ENCODE peak calls at places on chromosomes 12 and 14, in five cellular contexts. One of them, this sample, is unnamed.
A peak's percentile ranks its signal among the peaks of the same experiment; 100 is the strongest.

GRCh38 chr12:122730215-122731014 is at the start of gene HCAR1:
- DNase-seq in fibroblast of pulmonary artery: peak; percentile 25
- DNase-seq in neural progenitor cell: peak; percentile 10
- DNase-seq in HepG2: peak; percentile 40
- DNase-seq in MM.1S: no peak
- DNase-seq in this sample: peak; percentile 32

GRCh38 chr14:98952595-98953325 is 319.2 kb downstream of the BCL11B start:
- DNase-seq in HepG2: no peak
- DNase-seq in neural progenitor cell: no peak
- DNase-seq in fibroblast of pulmonary artery: peak; percentile 16
- DNase-seq in MM.1S: no peak
- DNase-seq in this sample: no peak

GRCh38 chr12:83462419-83462818 is 775.7 kb downstream of the TMTC2 start:
- DNase-seq in neural progenitor cell: peak; percentile 13
- DNase-seq in fibroblast of pulmonary artery: no peak
- DNase-seq in MM.1S: no peak
- DNase-seq in HepG2: no peak
- DNase-seq in this sample: no peak

GRCh38 chr14:75450381-75451276 is 22.8 kb downstream of the JDP2 start:
- DNase-seq in neural progenitor cell: no peak
- DNase-seq in HepG2: peak; percentile 61
- DNase-seq in MM.1S: no peak
- DNase-seq in fibroblast of pulmonary artery: no peak
- DNase-seq in this sample: no peak

GRCh38 chr12:39144613-39145061 is 239.2 kb upstream of the CPNE8 start:
- DNase-seq in fibroblast of pulmonary artery: no peak
- DNase-seq in MM.1S: no peak
- DNase-seq in neural progenitor cell: no peak
- DNase-seq in HepG2: no peak
- DNase-seq in this sample: no peak

GRCh38 chr14:50061664-50062437 is 54.5 kb downstream of the VCPKMT start:
- DNase-seq in MM.1S: no peak
- DNase-seq in neural progenitor cell: no peak
- DNase-seq in fibroblast of pulmonary artery: peak; percentile 33
- DNase-seq in HepG2: peak; percentile 76
- DNase-seq in this sample: peak; percentile 95

GRCh38 chr12:108599948-108600701 is 2.2 kb upstream of the TMEM119 start:
- DNase-seq in HepG2: no peak
- DNase-seq in fibroblast of pulmonary artery: no peak
- DNase-seq in neural progenitor cell: no peak
- DNase-seq in MM.1S: no peak
- DNase-seq in this sample: no peak

GRCh38 chr12:111453071-111453989 is 47.6 kb downstream of the SH2B3 start:
- DNase-seq in MM.1S: no peak
- DNase-seq in fibroblast of pulmonary artery: no peak
- DNase-seq in neural progenitor cell: no peak
- DNase-seq in HepG2: no peak
- DNase-seq in this sample: no peak

GRCh38 chr14:65299837-65300236 is 112.7 kb upstream of the FUT8 start:
- DNase-seq in neural progenitor cell: no peak
- DNase-seq in MM.1S: no peak
- DNase-seq in HepG2: no peak
- DNase-seq in fibroblast of pulmonary artery: no peak
- DNase-seq in this sample: no peak

GRCh38 chr14:27605298-27605697 is 1007.5 kb upstream of the NOVA1 start:
- DNase-seq in neural progenitor cell: no peak
- DNase-seq in MM.1S: no peak
- DNase-seq in fibroblast of pulmonary artery: peak; percentile 0
- DNase-seq in HepG2: no peak
- DNase-seq in this sample: no peak

DNA sequence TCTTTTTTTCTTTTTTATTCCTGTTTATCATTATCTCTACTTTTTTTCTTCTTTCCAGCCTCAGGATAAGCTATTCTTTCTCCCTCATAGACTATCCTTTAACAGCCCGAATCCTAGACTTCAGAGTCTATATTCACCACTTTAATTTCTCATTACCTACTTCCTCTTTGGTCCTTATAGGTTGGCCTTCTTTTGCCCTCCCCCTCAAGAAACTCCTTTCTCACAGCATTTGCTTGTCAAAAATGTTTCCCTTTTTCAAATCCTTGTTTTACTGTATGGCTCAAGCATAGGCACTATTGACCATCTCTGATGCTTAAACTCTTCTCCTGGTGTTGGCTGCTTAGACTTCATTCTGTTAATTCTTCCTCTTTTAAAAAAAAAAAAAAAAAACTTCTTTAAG is 52.5 kb downstream of the KIAA0586 start:
- DNase-seq in neural progenitor cell: no peak
- DNase-seq in fibroblast of pulmonary artery: no peak
- DNase-seq in MM.1S: no peak
- DNase-seq in HepG2: no peak
- DNase-seq in this sample: peak; percentile 9
- TF ChIP-seq CTCF in neural progenitor cell: no peak
- TF ChIP-seq CTCF in fibroblast of pulmonary artery: no peak
- TF ChIP-seq CTCF in MM.1S: no peak
- TF ChIP-seq CTCF in HepG2: no peak
- TF ChIP-seq CTCF in this sample: no peak

DNA sequence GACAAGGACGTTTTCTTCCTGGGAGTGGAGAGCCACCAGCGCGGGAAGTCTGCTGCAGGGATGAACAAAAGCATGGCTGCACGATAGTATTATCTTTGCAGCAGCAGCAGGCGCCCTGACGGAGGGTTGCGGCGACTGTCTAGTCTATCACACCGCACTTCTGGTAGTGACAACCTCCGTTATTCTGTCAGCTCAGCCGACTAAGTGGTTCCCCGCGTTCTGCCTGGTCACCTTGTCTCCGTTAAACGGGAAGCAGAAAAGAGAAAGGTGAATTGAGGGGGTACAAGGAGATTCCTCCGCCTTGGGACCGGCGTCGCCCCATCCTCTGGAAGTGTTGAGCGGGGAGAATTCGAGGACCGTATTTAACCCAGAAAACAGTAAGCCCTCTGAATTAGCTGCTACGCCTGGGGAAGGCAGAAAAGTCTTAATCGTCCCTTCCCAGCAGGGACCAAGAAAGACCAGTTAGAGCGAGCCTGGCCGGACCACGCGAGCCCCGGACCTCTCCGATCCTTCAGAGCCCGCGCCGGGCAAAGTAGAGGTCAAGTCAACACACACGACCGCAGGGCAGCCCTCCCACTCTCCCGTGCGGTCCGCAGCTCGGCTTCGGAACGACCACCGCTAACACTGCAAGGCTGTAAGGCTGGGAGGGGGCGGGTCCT is 536 bp upstream of the DAAM1 start:
- DNase-seq in neural progenitor cell: peak; percentile 77
- DNase-seq in fibroblast of pulmonary artery: no peak
- DNase-seq in HepG2: no peak
- DNase-seq in MM.1S: peak; percentile 25
- DNase-seq in this sample: peak; percentile 30
- TF ChIP-seq CTCF in neural progenitor cell: no peak
- TF ChIP-seq CTCF in fibroblast of pulmonary artery: no peak
- TF ChIP-seq CTCF in HepG2: no peak
- TF ChIP-seq CTCF in MM.1S: no peak
- TF ChIP-seq CTCF in this sample: no peak

GRCh38 chr14:91519239-91520036 is 9.3 kb upstream of the PPP4R3A start:
- DNase-seq in MM.1S: no peak
- DNase-seq in neural progenitor cell: no peak
- DNase-seq in HepG2: peak; percentile 54
- DNase-seq in fibroblast of pulmonary artery: no peak
- DNase-seq in this sample: no peak

GRCh38 chr14:91521058-91521721 is 11.1 kb upstream of the PPP4R3A start:
- DNase-seq in neural progenitor cell: no peak
- DNase-seq in HepG2: no peak
- DNase-seq in fibroblast of pulmonary artery: no peak
- DNase-seq in MM.1S: no peak
- DNase-seq in this sample: no peak

GRCh38 chr14:91520138-91520537 is 10.0 kb upstream of the PPP4R3A start:
- DNase-seq in neural progenitor cell: no peak
- DNase-seq in MM.1S: no peak
- DNase-seq in fibroblast of pulmonary artery: no peak
- DNase-seq in HepG2: no peak
- DNase-seq in this sample: no peak

GRCh38 chr14:91523972-91524371 is 13.9 kb upstream of the PPP4R3A start:
- DNase-seq in HepG2: no peak
- DNase-seq in MM.1S: no peak
- DNase-seq in neural progenitor cell: no peak
- DNase-seq in fibroblast of pulmonary artery: no peak
- DNase-seq in this sample: no peak
- TF ChIP-seq CTCF in HepG2: no peak
- TF ChIP-seq CTCF in MM.1S: no peak
- TF ChIP-seq CTCF in neural progenitor cell: no peak
- TF ChIP-seq CTCF in fibroblast of pulmonary artery: no peak
- TF ChIP-seq CTCF in this sample: no peak

DNA sequence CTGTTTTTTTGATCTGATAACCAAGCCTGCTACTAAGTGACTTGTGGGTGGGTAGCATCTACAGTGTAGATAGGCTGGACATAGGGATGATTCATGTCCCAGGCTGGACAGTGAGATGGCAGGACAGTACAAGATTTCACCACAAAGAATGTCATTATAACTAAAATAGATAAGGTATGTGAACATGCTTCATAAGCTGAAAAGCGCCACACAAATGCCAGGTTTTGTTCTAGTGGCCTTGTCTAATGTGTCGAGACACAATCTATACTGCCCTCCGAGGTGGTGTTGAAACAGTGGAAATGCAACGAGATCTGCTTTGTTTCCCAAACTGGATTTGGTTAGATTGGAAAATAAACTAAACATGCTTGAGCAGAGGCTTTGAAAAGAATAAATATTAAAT is 4.4 kb downstream of the LGALS3 start:
- DNase-seq in fibroblast of pulmonary artery: peak; percentile 72
- DNase-seq in HepG2: no peak
- DNase-seq in neural progenitor cell: peak; percentile 44
- DNase-seq in MM.1S: no peak
- DNase-seq in this sample: no peak
- TF ChIP-seq CTCF in fibroblast of pulmonary artery: peak; percentile 48
- TF ChIP-seq CTCF in HepG2: no peak
- TF ChIP-seq CTCF in neural progenitor cell: peak; percentile 30
- TF ChIP-seq CTCF in MM.1S: no peak
- TF ChIP-seq CTCF in this sample: no peak

GRCh38 chr12:115895247-115895646 is 382.2 kb downstream of the MED13L start:
- DNase-seq in HepG2: no peak
- DNase-seq in MM.1S: no peak
- DNase-seq in fibroblast of pulmonary artery: no peak
- DNase-seq in neural progenitor cell: no peak
- DNase-seq in this sample: no peak

GRCh38 chr12:115897718-115898117 is 379.8 kb downstream of the MED13L start:
- DNase-seq in fibroblast of pulmonary artery: no peak
- DNase-seq in HepG2: no peak
- DNase-seq in neural progenitor cell: no peak
- DNase-seq in MM.1S: no peak
- DNase-seq in this sample: no peak

DNA sequence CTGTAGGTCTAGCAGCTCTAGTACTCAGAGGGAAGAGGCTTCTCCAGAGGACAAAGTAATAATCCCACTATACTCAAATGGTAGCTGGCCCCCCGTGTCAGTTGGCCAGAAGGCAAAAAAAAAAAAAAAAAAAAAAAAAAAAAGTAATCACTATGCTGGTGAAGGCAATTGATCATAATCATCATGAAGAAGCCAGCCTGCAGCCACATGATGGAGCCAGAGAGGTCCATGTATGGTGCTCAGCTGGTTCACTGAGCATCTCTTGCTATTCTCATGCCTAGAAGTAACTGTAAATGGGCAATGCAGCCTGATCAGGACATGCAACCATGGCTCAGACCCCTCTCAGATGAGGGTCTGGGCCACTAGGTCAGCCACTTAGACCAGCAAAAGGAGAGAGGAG is 378.8 kb downstream of the MED13L start:
- DNase-seq in neural progenitor cell: no peak
- DNase-seq in HepG2: no peak
- DNase-seq in fibroblast of pulmonary artery: no peak
- DNase-seq in MM.1S: no peak
- DNase-seq in this sample: peak; percentile 5
- TF ChIP-seq CTCF in neural progenitor cell: no peak
- TF ChIP-seq CTCF in HepG2: peak; percentile 19
- TF ChIP-seq CTCF in fibroblast of pulmonary artery: no peak
- TF ChIP-seq CTCF in MM.1S: no peak
- TF ChIP-seq CTCF in this sample: no peak

DNA sequence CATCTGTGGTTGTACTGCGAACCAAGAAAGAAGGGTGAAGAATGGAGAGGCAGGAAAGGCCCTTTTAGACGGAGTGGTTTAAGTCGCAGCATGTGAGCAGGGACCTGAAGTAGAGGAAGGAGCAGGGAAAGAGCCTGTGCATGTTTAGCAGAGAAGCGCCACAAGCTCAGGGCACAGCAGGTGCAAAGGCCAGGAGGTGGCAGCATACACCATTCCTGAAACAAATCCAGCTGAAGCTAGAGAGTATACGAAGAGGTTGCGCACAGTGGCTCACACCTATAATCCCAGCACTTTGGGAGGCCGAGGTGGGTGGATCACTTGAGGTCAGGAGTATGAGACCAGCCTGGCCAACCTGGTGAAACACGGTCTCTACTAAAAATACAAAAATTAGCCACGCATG is 49.9 kb downstream of the HELB start:
- DNase-seq in neural progenitor cell: peak; percentile 58
- DNase-seq in fibroblast of pulmonary artery: peak; percentile 29
- DNase-seq in MM.1S: peak; percentile 11
- DNase-seq in HepG2: peak; percentile 18
- DNase-seq in this sample: peak; percentile 54
- TF ChIP-seq CTCF in neural progenitor cell: peak; percentile 52
- TF ChIP-seq CTCF in fibroblast of pulmonary artery: peak; percentile 27
- TF ChIP-seq CTCF in MM.1S: peak; percentile 36
- TF ChIP-seq CTCF in HepG2: peak; percentile 73
- TF ChIP-seq CTCF in this sample: peak; percentile 34

DNA sequence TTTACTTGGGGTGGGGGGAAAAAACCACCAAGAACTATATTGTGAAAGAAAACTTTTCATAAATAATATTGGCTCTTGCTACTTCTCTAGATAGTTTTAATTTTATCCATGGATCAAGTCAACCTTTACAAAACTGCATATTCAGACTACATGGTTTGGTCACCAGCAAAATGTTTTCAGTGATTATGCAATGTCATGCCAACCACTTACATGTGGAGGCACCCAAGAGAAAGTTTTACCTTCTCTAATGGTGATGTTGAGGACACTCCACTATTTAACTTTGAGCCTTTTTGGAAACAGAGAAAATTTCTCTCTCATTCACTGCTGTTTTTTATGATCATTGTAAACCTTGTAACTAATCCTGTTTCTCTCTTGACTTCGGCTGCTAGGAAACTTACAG is 21.6 kb downstream of the PLCZ1 start:
- DNase-seq in neural progenitor cell: no peak
- DNase-seq in HepG2: no peak
- DNase-seq in MM.1S: no peak
- DNase-seq in fibroblast of pulmonary artery: no peak
- DNase-seq in this sample: no peak
- TF ChIP-seq CTCF in neural progenitor cell: no peak
- TF ChIP-seq CTCF in HepG2: no peak
- TF ChIP-seq CTCF in MM.1S: no peak
- TF ChIP-seq CTCF in fibroblast of pulmonary artery: no peak
- TF ChIP-seq CTCF in this sample: no peak

DNA sequence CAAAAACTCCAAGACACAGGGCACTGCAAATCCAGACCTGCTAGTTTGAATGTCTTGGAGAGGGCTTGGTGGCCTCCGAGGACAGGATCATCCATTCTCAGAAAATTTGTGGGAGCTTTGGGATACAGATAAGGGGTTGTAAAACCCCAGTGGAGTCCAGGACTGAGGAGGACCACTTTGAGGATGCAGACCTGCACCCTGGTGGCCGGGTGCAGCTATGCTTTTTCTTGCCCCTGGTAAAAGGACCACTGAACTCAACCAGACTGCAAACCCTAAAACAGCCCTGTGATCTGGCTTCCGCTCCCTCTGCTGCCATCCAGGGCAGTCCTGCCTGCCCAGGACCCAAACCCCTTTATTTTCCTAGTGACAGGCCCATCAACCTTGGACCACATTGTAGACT is 169.5 kb upstream of the DAAM1 start:
- DNase-seq in neural progenitor cell: peak; percentile 33
- DNase-seq in fibroblast of pulmonary artery: peak; percentile 18
- DNase-seq in MM.1S: no peak
- DNase-seq in HepG2: no peak
- DNase-seq in this sample: peak; percentile 35
- TF ChIP-seq CTCF in neural progenitor cell: peak; percentile 56
- TF ChIP-seq CTCF in fibroblast of pulmonary artery: peak; percentile 34
- TF ChIP-seq CTCF in MM.1S: peak; percentile 4
- TF ChIP-seq CTCF in HepG2: peak; percentile 47
- TF ChIP-seq CTCF in this sample: peak; percentile 42